ENCODE peak calls at places on chromosome 9, in five cellular contexts. I is astrocyte, U is posterior vena cava, O is body of pancreas, A is HuH-7. V is an unnamed sample.
A peak's percentile ranks its signal among the peaks of the same experiment; 100 is the strongest.

GRCh38 chr9:99178912-99179872 is 42.5 kb downstream of the ALG2 start:
- DNase-seq in I (no peak), U (no peak), O (no peak), A (no peak), V (no peak)

GRCh38 chr9:133572821-133573361 is 36.3 kb downstream of the FAM163B start:
- DNase-seq in I (no peak), U (no peak), O (peak; percentile 36), A (no peak), V (no peak)

GRCh38 chr9:122988141-122988540 is 45.3 kb upstream of the GPR21 start:
- DNase-seq in I (no peak), U (no peak), O (no peak), A (no peak), V (no peak)

GRCh38 chr9:37992924-37993349 is 76.1 kb downstream of the SHB start:
- DNase-seq in I (no peak), U (no peak), O (no peak), A (no peak), V (no peak)

GRCh38 chr9:116274293-116274692 is 120.7 kb downstream of the PAPPA start:
- DNase-seq in I (peak; percentile 88), U (no peak), O (no peak), A (no peak), V (no peak)

GRCh38 chr9:125538092-125538473 is 168.9 kb downstream of the MAPKAP1 start:
- DNase-seq in I (peak; percentile 93), U (no peak), O (peak; percentile 72), A (peak; percentile 29), V (no peak)

GRCh38 chr9:98124637-98125426 is 5.8 kb upstream of the TRIM14 start:
- DNase-seq in I (no peak), U (no peak), O (no peak), A (no peak), V (no peak)

GRCh38 chr9:114718801-114719221 is 36.8 kb upstream of the TEX48 start:
- DNase-seq in I (peak; percentile 45), U (no peak), O (no peak), A (no peak), V (no peak)

GRCh38 chr9:2723666-2724065 is 6.4 kb downstream of the KCNV2 start:
- DNase-seq in I (no peak), U (no peak), O (no peak), A (no peak), V (no peak)

GRCh38 chr9:135166566-135166965 is 79.1 kb downstream of the OLFM1 start:
- DNase-seq in I (no peak), U (no peak), O (no peak), A (no peak), V (no peak)

GRCh38 chr9:114616684-114617520 is 5.8 kb downstream of the TMEM268 start:
- DNase-seq in I (no peak), U (peak; percentile 93), O (peak; percentile 35), A (no peak), V (no peak)

GRCh38 chr9:111449705-111450104 is 34.5 kb downstream of the ECPAS start:
- DNase-seq in I (no peak), U (no peak), O (no peak), A (no peak), V (no peak)

GRCh38 chr9:104927912-104928740 is at the start of gene ABCA1:
- DNase-seq in I (peak; percentile 79), U (peak; percentile 97), O (peak; percentile 89), A (peak; percentile 92), V (peak; percentile 54)

GRCh38 chr9:121593066-121593465 is 58.4 kb upstream of the DAB2IP start:
- DNase-seq in I (no peak), U (no peak), O (no peak), A (no peak), V (no peak)

GRCh38 chr9:131995382-131995781 is 84.3 kb downstream of the MED27 start:
- DNase-seq in I (no peak), U (no peak), O (no peak), A (no peak), V (no peak)

GRCh38 chr9:85258823-85259370 is 482.9 kb downstream of the AGTPBP1 start:
- DNase-seq in I (peak; percentile 64), U (peak; percentile 86), O (peak; percentile 71), A (peak; percentile 35), V (peak; percentile 57)

GRCh38 chr9:75588808-75589207 is 301.7 kb upstream of the PCSK5 start:
- DNase-seq in I (no peak), U (no peak), O (no peak), A (no peak), V (no peak)

GRCh38 chr9:2824564-2824963 is 19.3 kb downstream of the PUM3 start:
- DNase-seq in I (no peak), U (no peak), O (peak; percentile 43), A (no peak), V (no peak)

GRCh38 chr9:8730618-8731017 is 931.0 kb upstream of the DMAC1 start:
- DNase-seq in I (no peak), U (no peak), O (no peak), A (no peak), V (no peak)

GRCh38 chr9:107539427-107540154 is 50.0 kb upstream of the KLF4 start:
- DNase-seq in I (no peak), U (no peak), O (peak; percentile 19), A (peak; percentile 61), V (peak; percentile 55)

GRCh38 chr9:110028281-110029075 is 179.5 kb downstream of the C9orf152 start:
- DNase-seq in I (no peak), U (no peak), O (no peak), A (no peak), V (no peak)

GRCh38 chr9:71273613-71274012 is 152.2 kb upstream of the TRPM3 start:
- DNase-seq in I (no peak), U (no peak), O (no peak), A (no peak), V (no peak)

GRCh38 chr9:38414040-38414723 is 10.1 kb downstream of the IGFBPL1 start:
- DNase-seq in I (no peak), U (peak; percentile 47), O (no peak), A (no peak), V (no peak)

GRCh38 chr9:77839459-77840140 is 191.5 kb upstream of the GNA14 start:
- DNase-seq in I (peak; percentile 78), U (no peak), O (no peak), A (no peak), V (no peak)

GRCh38 chr9:132319421-132320110 is 35.2 kb downstream of the SETX start:
- DNase-seq in I (peak; percentile 48), U (no peak), O (no peak), A (no peak), V (no peak)

GRCh38 chr9:16928179-16928945 is 57.9 kb upstream of the BNC2 start:
- DNase-seq in I (peak; percentile 27), U (no peak), O (no peak), A (no peak), V (no peak)